ENCODE peak calls at places on chromosome 21, in four cellular contexts. Z is stomach, P is tibial nerve, I is GM23338. S is an unnamed sample.

GRCh38 chr21:43864806-43865470 is at the start of gene AGPAT3:
- DNase-seq in Z (no peak), P (no peak), I (peak; percentile 51), S (no peak)

GRCh38 chr21:46066843-46067331 is 31.0 kb upstream of the COL6A2 start:
- DNase-seq in Z (peak; percentile 49), P (no peak), I (no peak), S (peak; percentile 66)

GRCh38 chr21:41726970-41727783 is 39.7 kb downstream of the RIPK4 start:
- DNase-seq in Z (peak; percentile 62), P (peak; percentile 66), I (no peak), S (peak; percentile 84)

GRCh38 chr21:34881421-34881820 is 167.7 kb downstream of the RUNX1 start:
- DNase-seq in Z (no peak), P (no peak), I (no peak), S (no peak)

GRCh38 chr21:46063734-46064680 is 33.9 kb upstream of the COL6A2 start:
- DNase-seq in Z (peak; percentile 18), P (no peak), I (no peak), S (peak; percentile 54)

GRCh38 chr21:21631961-21632360 is 633.8 kb downstream of the NCAM2 start:
- DNase-seq in Z (no peak), P (no peak), I (no peak), S (no peak)

GRCh38 chr21:44443891-44444285 is 11.4 kb upstream of the LRRC3 start:
- DNase-seq in Z (no peak), P (no peak), I (no peak), S (no peak)

GRCh38 chr21:44524412-44525371 is 15.3 kb downstream of the KRTAP10-1 start:
- DNase-seq in Z (no peak), P (no peak), I (no peak), S (no peak)

GRCh38 chr21:42508371-42508770 is 5.3 kb upstream of the SLC37A1 start:
- DNase-seq in Z (no peak), P (no peak), I (no peak), S (no peak)

GRCh38 chr21:37554661-37555379 is 188.2 kb downstream of the DYRK1A start:
- DNase-seq in Z (no peak), P (no peak), I (no peak), S (no peak)

GRCh38 chr21:37560385-37560784 is 193.8 kb downstream of the DYRK1A start:
- DNase-seq in Z (no peak), P (no peak), I (no peak), S (no peak)

GRCh38 chr21:37558676-37559204 is 192.2 kb downstream of the DYRK1A start:
- DNase-seq in Z (no peak), P (no peak), I (no peak), S (no peak)

GRCh38 chr21:37555672-37556261 is 189.2 kb downstream of the DYRK1A start:
- DNase-seq in Z (no peak), P (no peak), I (no peak), S (peak; percentile 76)

GRCh38 chr21:37557261-37557950 is 190.8 kb downstream of the DYRK1A start:
- DNase-seq in Z (no peak), P (no peak), I (no peak), S (no peak)
- H3K4me3 ChIP-seq in Z (no peak overlapping the region), P (no peak overlapping the region), I (no peak overlapping the region), S (no peak overlapping the region)

DNA sequence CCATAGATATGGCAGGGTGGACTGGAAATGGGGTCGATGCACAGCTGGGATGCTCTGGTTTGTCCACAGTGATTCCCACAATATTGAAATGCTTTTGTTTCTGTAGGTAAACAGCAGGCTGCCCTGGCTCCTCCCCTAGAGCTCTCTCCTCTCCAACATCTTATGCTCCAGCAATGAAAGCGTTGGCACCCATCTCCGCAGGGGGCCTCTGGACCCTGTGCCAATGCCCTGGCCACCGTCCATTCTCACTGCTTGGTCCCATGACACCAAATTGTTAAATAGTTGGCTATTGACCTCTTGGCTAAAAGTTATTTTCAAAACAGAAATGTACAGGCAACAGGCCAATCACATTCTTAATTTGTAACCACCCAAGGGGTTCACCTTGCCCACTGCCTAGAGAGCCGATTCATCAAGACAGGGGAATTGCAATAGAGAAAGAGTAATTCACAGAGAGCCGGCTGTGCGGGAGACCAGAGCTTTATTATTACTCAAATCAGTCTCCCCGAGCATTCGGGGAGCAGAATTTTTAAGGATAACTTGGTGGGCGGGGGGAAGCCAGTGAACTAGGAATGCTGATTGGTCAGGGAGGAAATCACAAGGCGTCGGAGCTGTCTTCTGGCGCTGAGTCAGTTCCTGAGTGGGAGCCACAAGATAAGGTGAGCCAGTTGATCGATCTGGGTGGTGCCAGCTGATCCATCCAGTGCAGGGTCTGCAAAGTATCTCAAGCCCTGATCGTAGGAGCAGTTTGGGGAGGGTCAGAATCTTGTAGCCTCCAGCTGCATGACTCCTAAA is 76.9 kb upstream of the B3GALT5 start:
- DNase-seq in Z (no peak), P (no peak), I (peak; percentile 51), S (no peak)
- H3K27ac ChIP-seq in Z (no peak overlapping the region), P (no peak overlapping the region), I (peak overlapping the region; percentile 78), S (no peak overlapping the region)

GRCh38 chr21:16071761-16072160 is 342.0 kb downstream of the USP25 start:
- DNase-seq in Z (no peak), P (no peak), I (no peak), S (no peak)

GRCh38 chr21:16069713-16070112 is 339.9 kb downstream of the USP25 start:
- DNase-seq in Z (no peak), P (no peak), I (no peak), S (no peak)

GRCh38 chr21:16070207-16070651 is 340.4 kb downstream of the USP25 start:
- DNase-seq in Z (no peak), P (no peak), I (no peak), S (no peak)

GRCh38 chr21:16072176-16072575 is 342.4 kb downstream of the USP25 start:
- DNase-seq in Z (no peak), P (no peak), I (no peak), S (no peak)

GRCh38 chr21:16071082-16071481 is 341.3 kb downstream of the USP25 start:
- DNase-seq in Z (no peak), P (no peak), I (peak; percentile 21), S (no peak)
- H3K4me3 ChIP-seq in Z (peak overlapping the region; percentile 26), P (peak overlapping the region; percentile 26), I (no peak overlapping the region), S (peak overlapping the region; percentile 0)

DNA sequence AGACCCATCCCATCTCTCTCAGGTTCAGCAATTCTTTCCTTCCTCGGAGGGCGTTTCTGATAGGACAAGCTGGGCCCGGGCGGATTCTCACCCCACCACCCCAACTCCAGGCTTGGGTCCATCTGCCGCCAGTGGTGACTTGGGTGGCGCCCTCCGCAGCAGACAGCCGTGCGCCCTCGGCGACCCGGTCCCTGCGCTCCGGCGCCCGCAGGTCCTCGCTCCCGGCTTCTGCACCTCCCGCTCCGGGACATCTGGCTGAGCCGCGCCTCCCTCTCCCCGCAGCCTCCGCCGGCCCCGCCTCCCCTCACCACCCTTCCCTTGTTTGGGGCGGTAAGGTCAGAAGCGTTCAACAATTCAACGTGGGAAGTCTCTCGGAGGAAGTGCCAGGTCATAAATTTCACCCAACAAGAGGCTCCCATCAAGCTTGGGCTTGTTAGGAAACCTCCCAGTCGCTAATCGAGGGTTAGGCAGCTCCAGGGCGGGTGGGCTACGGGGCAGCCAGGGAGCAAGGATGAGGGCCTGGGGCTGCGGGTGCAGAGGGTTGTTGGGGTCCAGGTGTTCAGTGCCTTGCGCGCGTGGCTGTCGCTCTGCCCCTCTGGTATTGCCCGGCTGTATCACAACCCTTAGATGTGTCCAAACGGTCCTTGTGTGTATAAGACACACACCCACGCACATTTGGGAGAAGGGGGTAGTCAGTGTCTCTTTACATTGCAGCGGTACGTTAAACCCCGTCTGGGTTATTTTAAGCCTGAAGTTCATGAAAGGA is 39.8 kb downstream of the OLIG1 start:
- DNase-seq in Z (no peak), P (no peak), I (peak; percentile 75), S (no peak)
- H3K27ac ChIP-seq in Z (no peak overlapping the region), P (no peak overlapping the region), I (no peak overlapping the region), S (no peak overlapping the region)